ENCODE peak calls at places on chromosome 4, in seven cellular contexts. R is kidney epithelial cell, S is brain microvascular endothelial cell, P is tibial artery, A is IMR-90, E is cardiac fibroblast, X is AG04449. V is an unnamed sample.

GRCh38 chr4:184653650-184654049 is 4.1 kb downstream of the PRIMPOL start:
- DNase-seq in S (peak), X (peak), E (no peak), R (no peak), P (no peak), A (peak), V (peak)

GRCh38 chr4:94636004-94636403 is 121.8 kb upstream of the BMPR1B start:
- DNase-seq in X (no peak), R (no peak), P (no peak), E (peak), S (no peak), A (peak), V (no peak)

GRCh38 chr4:71473541-71474240 is 134.9 kb downstream of the SLC4A4 start:
- DNase-seq in R (no peak), X (no peak), S (no peak), P (no peak), A (no peak), E (no peak), V (no peak)

GRCh38 chr4:150464523-150464922 is 117.4 kb upstream of the MAB21L2 start:
- DNase-seq in P (no peak), A (no peak), R (no peak), S (no peak), E (no peak), X (no peak), V (no peak)

GRCh38 chr4:100555791-100556190 is 38.0 kb upstream of the EMCN start:
- DNase-seq in X (no peak), E (peak), A (no peak), P (no peak), R (no peak), S (no peak), V (no peak)

GRCh38 chr4:184433258-184433892 is 41.0 kb downstream of the IRF2 start:
- DNase-seq in A (peak), P (no peak), X (no peak), R (no peak), E (no peak), S (no peak), V (no peak)

GRCh38 chr4:12555011-12555410 is 929.1 kb downstream of the RAB28 start:
- DNase-seq in S (peak), E (peak), R (peak), X (no peak), P (no peak), A (no peak), V (no peak)

GRCh38 chr4:109432676-109433075 is 939 bp upstream of the SEC24B start:
- DNase-seq in S (peak), E (peak), P (no peak), A (peak), R (no peak), X (peak), V (no peak)

GRCh38 chr4:122293374-122294365 is 85.1 kb upstream of the ADAD1 start:
- DNase-seq in S (no peak), X (no peak), R (no peak), P (no peak), A (no peak), E (no peak), V (no peak)

GRCh38 chr4:912548-913279 is 19.4 kb downstream of the GAK start:
- DNase-seq in R (no peak), A (no peak), S (no peak), X (no peak), E (no peak), P (peak), V (no peak)

GRCh38 chr4:38145033-38145673 is 185.0 kb downstream of the PTTG2 start:
- DNase-seq in E (no peak), R (no peak), P (no peak), S (no peak), X (no peak), A (no peak), V (no peak)

GRCh38 chr4:14022428-14022827 is 394.9 kb upstream of the BOD1L1 start:
- DNase-seq in R (peak), S (peak), E (peak), P (no peak), A (peak), X (no peak), V (no peak)

GRCh38 chr4:90171491-90171890 is 44.3 kb downstream of the CCSER1 start:
- DNase-seq in P (no peak), X (no peak), E (no peak), A (no peak), S (no peak), R (no peak), V (no peak)

GRCh38 chr4:38204317-38205060 is 244.3 kb downstream of the PTTG2 start:
- DNase-seq in P (no peak), A (no peak), E (no peak), S (no peak), X (no peak), R (no peak), V (no peak)

GRCh38 chr4:23906839-23907238 is 17.0 kb upstream of the PPARGC1A start:
- DNase-seq in P (no peak), E (no peak), A (no peak), X (no peak), R (no peak), S (no peak), V (no peak)

GRCh38 chr4:23904639-23905061 is 14.8 kb upstream of the PPARGC1A start:
- DNase-seq in R (no peak), E (no peak), P (no peak), X (no peak), A (no peak), S (no peak), V (no peak)

GRCh38 chr4:23902203-23902602 is 12.4 kb upstream of the PPARGC1A start:
- DNase-seq in R (no peak), P (no peak), X (no peak), S (no peak), A (no peak), E (no peak), V (no peak)

GRCh38 chr4:23900636-23901035 is 10.8 kb upstream of the PPARGC1A start:
- DNase-seq in A (no peak), X (no peak), R (no peak), E (no peak), S (no peak), P (no peak), V (no peak)

DNA sequence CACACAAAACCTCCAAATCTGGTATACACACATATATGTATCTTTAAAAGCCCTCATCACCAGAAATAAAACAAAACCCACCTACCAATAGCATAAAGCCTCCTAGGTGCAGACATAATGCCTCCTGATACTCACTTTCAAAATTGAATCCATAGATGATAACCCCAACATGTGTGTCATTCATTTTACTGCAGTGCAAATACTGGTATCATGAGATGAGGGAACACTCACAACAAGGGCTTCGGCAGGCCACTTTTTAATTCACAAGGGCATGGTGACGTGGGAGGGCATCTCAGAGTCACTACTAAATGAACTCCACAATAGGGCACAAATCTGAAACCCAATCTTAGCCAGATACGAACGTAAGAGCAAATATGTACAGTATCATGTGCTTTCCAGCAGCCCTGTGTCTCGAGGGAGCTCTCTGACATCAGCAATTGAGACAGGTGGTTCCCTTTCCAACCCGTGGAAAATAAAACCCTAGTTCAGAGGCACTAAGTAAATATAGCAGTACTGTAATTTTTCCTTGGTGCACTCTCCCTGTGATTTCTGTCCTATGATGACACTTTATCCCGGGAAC is 14.1 kb upstream of the PPARGC1A start:
- DNase-seq in P (peak), X (no peak), S (no peak), E (peak), A (no peak), R (no peak), V (no peak)
- H3K4me3 ChIP-seq in P (no peak), X (no peak), S (no peak), E (no peak), A (no peak), R (no peak), V (no peak)

DNA sequence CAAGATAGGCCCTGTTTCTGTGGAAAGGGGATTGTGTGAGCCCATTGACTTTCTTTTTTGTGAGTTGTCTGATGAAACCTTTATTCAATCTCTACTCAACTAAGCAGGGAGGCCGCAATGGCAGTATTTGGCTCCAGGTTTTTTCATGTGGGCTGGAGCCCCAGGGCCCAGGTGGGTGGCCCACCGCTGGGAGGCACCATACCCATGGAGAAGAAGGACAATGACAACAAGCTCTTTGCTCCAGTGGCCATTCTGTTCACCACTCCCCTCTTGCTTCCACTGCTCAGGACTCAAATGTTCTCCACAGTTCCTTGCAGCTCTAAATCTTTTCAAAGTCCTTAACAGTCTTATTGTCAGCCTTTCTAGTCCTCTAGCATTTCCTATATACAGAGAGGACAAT is 54.1 kb downstream of the HOPX start:
- DNase-seq in A (no peak), X (no peak), R (no peak), S (no peak), E (no peak), P (no peak), V (no peak)
- TF ChIP-seq CTCF in A (no peak), X (no peak), R (no peak), S (peak), E (peak), P (no peak), V (peak)

DNA sequence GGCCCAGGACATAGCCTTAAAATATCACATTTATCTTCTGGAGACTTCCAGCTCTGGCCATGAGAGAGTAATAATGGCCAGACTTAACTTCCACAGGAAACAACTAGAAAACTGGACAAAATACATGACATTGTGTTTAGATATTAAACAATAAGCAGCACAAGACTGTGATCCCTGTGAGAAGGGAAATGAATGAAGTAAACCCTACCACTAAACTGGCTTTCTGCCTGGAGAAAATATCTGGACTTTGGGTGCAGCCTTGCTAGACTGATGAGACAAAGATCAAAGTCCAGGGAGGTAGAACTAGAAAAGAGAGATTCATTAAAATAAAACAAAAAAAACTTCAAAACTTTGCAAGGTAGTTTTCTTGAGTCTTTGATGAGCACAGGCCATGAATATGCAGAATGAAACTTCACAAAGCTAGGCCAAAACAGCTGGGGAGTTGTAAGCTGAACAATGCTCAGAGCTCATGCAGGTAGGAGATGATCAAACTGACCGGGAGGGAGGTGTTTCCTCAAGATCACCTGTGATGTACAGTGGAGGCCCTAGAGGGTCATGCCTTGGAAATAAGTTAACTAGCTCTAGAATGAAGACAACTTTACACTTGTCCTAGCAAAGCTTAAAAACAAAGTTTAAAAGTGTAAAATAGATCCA is 147.0 kb upstream of the SH3RF1 start:
- DNase-seq in A (no peak), X (no peak), R (no peak), S (no peak), E (no peak), P (no peak), V (no peak)
- H3K4me3 ChIP-seq in A (no peak), X (no peak), R (no peak), S (no peak), E (no peak), P (no peak), V (no peak)

GRCh38 chr4:10866691-10867090 is 182.1 kb upstream of the CLNK start:
- DNase-seq in X (no peak), P (no peak), S (no peak), R (no peak), A (no peak), E (no peak), V (no peak)
- TF ChIP-seq CTCF in X (no peak), P (no peak), S (no peak), R (no peak), A (no peak), E (no peak), V (no peak)

GRCh38 chr4:86036729-86037128 is 323.1 kb downstream of the MAPK10 start:
- DNase-seq in S (peak), E (peak), P (no peak), X (no peak), R (peak), A (peak), V (no peak)
- H3K4me3 ChIP-seq in S (no peak), E (no peak), P (no peak), X (no peak), R (no peak), A (no peak), V (no peak)

GRCh38 chr4:138522366-138522765 is 280.2 kb upstream of the SLC7A11 start:
- DNase-seq in A (peak), P (no peak), E (peak), R (no peak), S (peak), X (no peak), V (no peak)
- TF ChIP-seq CTCF in A (peak), P (no peak), E (peak), R (peak), S (peak), X (peak), V (peak)

GRCh38 chr4:81136161-81136910 is 78.7 kb downstream of the PRKG2 start:
- DNase-seq in E (peak), A (peak), S (peak), R (no peak), X (peak), P (no peak), V (peak)

GRCh38 chr4:81130569-81130968 is 84.5 kb downstream of the PRKG2 start:
- DNase-seq in P (no peak), E (no peak), S (no peak), R (no peak), A (no peak), X (no peak), V (no peak)

GRCh38 chr4:81135501-81135900 is 79.5 kb downstream of the PRKG2 start:
- DNase-seq in A (peak), X (no peak), P (no peak), R (no peak), E (peak), S (no peak), V (no peak)

GRCh38 chr4:81131563-81131962 is 83.5 kb downstream of the PRKG2 start:
- DNase-seq in S (no peak), A (no peak), X (no peak), R (no peak), E (no peak), P (no peak), V (no peak)

DNA sequence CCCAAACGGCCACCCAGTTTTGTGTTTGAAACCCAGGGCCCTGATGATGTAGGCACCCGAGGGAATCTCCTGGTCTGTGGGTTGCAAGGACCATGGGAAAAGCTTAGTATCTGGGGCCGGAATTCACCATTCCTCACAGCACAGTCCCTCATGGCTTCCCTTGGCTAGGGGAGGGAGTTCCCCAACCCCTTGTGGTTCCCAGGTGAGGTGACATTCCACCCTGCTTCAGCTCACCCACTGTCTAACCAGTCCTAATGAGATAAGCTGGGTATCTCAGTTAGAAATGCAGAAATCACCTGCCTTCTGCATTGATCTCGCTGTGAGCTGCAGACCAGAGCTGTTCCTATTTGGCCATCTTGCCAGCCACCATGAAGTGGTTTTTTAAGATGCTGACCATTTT is 84.0 kb downstream of the PRKG2 start:
- DNase-seq in X (no peak), A (no peak), R (no peak), P (no peak), E (no peak), S (no peak), V (no peak)
- H3K4me3 ChIP-seq in X (no peak), A (no peak), R (no peak), P (no peak), E (no peak), S (no peak), V (no peak)

GRCh38 chr4:60865238-60865637 is 334.9 kb upstream of the ADGRL3 start:
- DNase-seq in P (no peak), E (peak), X (no peak), S (peak), R (no peak), A (no peak), V (no peak)
- TF ChIP-seq CTCF in P (no peak), E (peak), X (no peak), S (peak), R (peak), A (no peak), V (no peak)

GRCh38 chr4:102501176-102501634 is at the start of gene NFKB1:
- DNase-seq in S (peak), E (peak), A (peak), R (peak), X (peak), P (peak), V (peak)

GRCh38 chr4:102497986-102498385 is 3.2 kb upstream of the NFKB1 start:
- DNase-seq in R (no peak), X (no peak), A (no peak), S (no peak), P (no peak), E (no peak), V (no peak)

GRCh38 chr4:102501635-102502382 is 650 bp downstream of the NFKB1 start:
- DNase-seq in S (peak), X (peak), E (peak), R (peak), P (peak), A (peak), V (peak)

GRCh38 chr4:102503301-102503746 is 2.2 kb downstream of the NFKB1 start:
- DNase-seq in E (no peak), R (no peak), X (no peak), A (no peak), S (no peak), P (no peak), V (no peak)

DNA sequence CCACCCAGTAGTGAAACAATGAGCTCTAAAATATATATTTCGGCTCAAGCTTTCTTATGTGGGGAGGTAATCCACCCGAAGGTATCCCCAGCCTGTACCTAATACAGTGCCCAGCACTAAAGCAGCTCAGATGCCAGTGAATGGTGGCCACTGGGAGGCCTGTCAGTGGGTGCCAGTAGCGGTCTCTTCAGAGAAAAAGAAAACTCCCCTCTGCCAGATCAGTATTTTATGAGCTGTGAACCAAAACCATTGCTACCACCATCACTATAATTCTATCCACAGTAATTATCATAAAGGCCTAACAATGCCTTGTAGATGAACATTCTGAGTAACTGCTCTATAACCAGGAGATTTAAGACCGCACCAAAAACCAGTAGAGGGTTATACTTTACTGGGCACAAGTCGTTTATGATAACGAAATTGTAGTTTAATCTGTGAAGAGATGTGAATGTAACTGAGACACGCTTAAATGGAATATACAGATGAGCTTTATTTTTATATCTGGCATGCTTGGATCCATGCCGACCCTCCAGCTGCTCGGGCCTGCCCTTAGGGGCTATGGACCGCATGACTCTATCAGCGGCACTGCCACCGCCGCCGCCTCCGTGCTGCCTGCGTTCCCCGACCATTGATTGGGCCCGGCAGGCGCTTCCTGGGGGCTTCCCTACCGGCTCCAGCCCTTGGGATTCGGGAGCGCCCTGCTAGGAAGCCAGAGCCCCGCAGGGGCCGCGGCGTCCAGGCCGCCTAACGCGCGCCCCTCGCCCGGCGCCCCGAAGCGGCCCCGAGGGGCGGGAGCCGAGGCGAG is 586 bp upstream of the NFKB1 start:
- DNase-seq in X (no peak), S (peak), R (no peak), E (peak), A (peak), P (peak), V (no peak)
- H3K4me3 ChIP-seq in X (peak), S (peak), R (peak), E (peak), A (peak), P (peak), V (peak)